ENCODE peak calls at places on chromosome 16, in seven cellular contexts. One of them, this sample, is unnamed.

GRCh38 chr16:72536673-72537435 is 364.9 kb upstream of the PMFBP1 start:
- DNase-seq in PC-3: no peak
- DNase-seq in SK-N-SH: no peak
- DNase-seq in adrenal gland: no peak
- DNase-seq in CD8-positive, alpha-beta T cell: no peak
- DNase-seq in DND-41: no peak
- DNase-seq in endodermal cell: no peak
- DNase-seq in this sample: peak; percentile 21

GRCh38 chr16:66549284-66550131 is at the start of gene TK2:
- DNase-seq in PC-3: peak; percentile 30
- DNase-seq in SK-N-SH: peak; percentile 91
- DNase-seq in adrenal gland: peak; percentile 80
- DNase-seq in CD8-positive, alpha-beta T cell: peak; percentile 45
- DNase-seq in DND-41: peak; percentile 84
- DNase-seq in endodermal cell: peak; percentile 88
- DNase-seq in this sample: peak; percentile 78

GRCh38 chr16:22217890-22218730 is 12.0 kb downstream of the EEF2K start:
- DNase-seq in PC-3: no peak
- DNase-seq in SK-N-SH: no peak
- DNase-seq in adrenal gland: no peak
- DNase-seq in CD8-positive, alpha-beta T cell: no peak
- DNase-seq in DND-41: no peak
- DNase-seq in endodermal cell: peak; percentile 65
- DNase-seq in this sample: no peak

GRCh38 chr16:87278191-87279093 is 38.8 kb downstream of the C16orf95 start:
- DNase-seq in PC-3: peak; percentile 69
- DNase-seq in SK-N-SH: peak; percentile 91
- DNase-seq in adrenal gland: peak; percentile 84
- DNase-seq in CD8-positive, alpha-beta T cell: peak; percentile 6
- DNase-seq in DND-41: peak; percentile 53
- DNase-seq in endodermal cell: peak; percentile 96
- DNase-seq in this sample: peak; percentile 88

GRCh38 chr16:67718668-67719047 is 458 bp downstream of the GFOD2 start:
- DNase-seq in PC-3: no peak
- DNase-seq in SK-N-SH: no peak
- DNase-seq in adrenal gland: no peak
- DNase-seq in CD8-positive, alpha-beta T cell: no peak
- DNase-seq in DND-41: peak; percentile 36
- DNase-seq in endodermal cell: no peak
- DNase-seq in this sample: no peak

GRCh38 chr16:58418601-58419000 is 26.3 kb downstream of the GINS3 start:
- DNase-seq in PC-3: peak; percentile 61
- DNase-seq in SK-N-SH: no peak
- DNase-seq in adrenal gland: peak; percentile 68
- DNase-seq in CD8-positive, alpha-beta T cell: no peak
- DNase-seq in DND-41: no peak
- DNase-seq in endodermal cell: peak; percentile 60
- DNase-seq in this sample: no peak

GRCh38 chr16:23753908-23754593 is 775 bp upstream of the CHP2 start:
- DNase-seq in PC-3: no peak
- DNase-seq in SK-N-SH: no peak
- DNase-seq in adrenal gland: no peak
- DNase-seq in CD8-positive, alpha-beta T cell: no peak
- DNase-seq in DND-41: no peak
- DNase-seq in endodermal cell: peak; percentile 70
- DNase-seq in this sample: no peak

GRCh38 chr16:3503513-3503912 is 2.7 kb downstream of the CLUAP1 start:
- DNase-seq in PC-3: no peak
- DNase-seq in SK-N-SH: no peak
- DNase-seq in adrenal gland: no peak
- DNase-seq in CD8-positive, alpha-beta T cell: peak; percentile 19
- DNase-seq in DND-41: no peak
- DNase-seq in endodermal cell: no peak
- DNase-seq in this sample: no peak

GRCh38 chr16:26988186-26988585 is 78.5 kb upstream of the C16orf82 start:
- DNase-seq in PC-3: no peak
- DNase-seq in SK-N-SH: no peak
- DNase-seq in adrenal gland: no peak
- DNase-seq in CD8-positive, alpha-beta T cell: no peak
- DNase-seq in DND-41: no peak
- DNase-seq in endodermal cell: peak; percentile 38
- DNase-seq in this sample: no peak

GRCh38 chr16:9206156-9206555 is 114.7 kb downstream of the HAPSTR1 start:
- DNase-seq in PC-3: no peak
- DNase-seq in SK-N-SH: no peak
- DNase-seq in adrenal gland: no peak
- DNase-seq in CD8-positive, alpha-beta T cell: no peak
- DNase-seq in DND-41: peak; percentile 30
- DNase-seq in endodermal cell: no peak
- DNase-seq in this sample: no peak
- H3K27ac ChIP-seq in PC-3: no peak overlapping the region
- H3K27ac ChIP-seq in SK-N-SH: no peak overlapping the region
- H3K27ac ChIP-seq in adrenal gland: no peak overlapping the region
- H3K27ac ChIP-seq in CD8-positive, alpha-beta T cell: no peak overlapping the region
- H3K27ac ChIP-seq in DND-41: no peak overlapping the region
- H3K27ac ChIP-seq in endodermal cell: no peak overlapping the region
- H3K27ac ChIP-seq in this sample: no peak overlapping the region

GRCh38 chr16:85005278-85006069 is 5.9 kb downstream of the ZDHHC7 start:
- DNase-seq in PC-3: no peak
- DNase-seq in SK-N-SH: no peak
- DNase-seq in adrenal gland: no peak
- DNase-seq in CD8-positive, alpha-beta T cell: no peak
- DNase-seq in DND-41: no peak
- DNase-seq in endodermal cell: no peak
- DNase-seq in this sample: no peak
- H3K4me1 ChIP-seq in PC-3: peaks cover 42% of the 10 kb centered on the region
- H3K4me1 ChIP-seq in SK-N-SH: peaks cover 32% of the 10 kb centered on the region
- H3K4me1 ChIP-seq in adrenal gland: peaks cover 32% of the 10 kb centered on the region
- H3K4me1 ChIP-seq in CD8-positive, alpha-beta T cell: peaks cover 47% of the 10 kb centered on the region
- H3K4me1 ChIP-seq in DND-41: peaks cover 19% of the 10 kb centered on the region
- H3K4me1 ChIP-seq in endodermal cell: no peaks in the 10 kb centered on the region
- H3K4me1 ChIP-seq in this sample: peaks cover 47% of the 10 kb centered on the region

DNA sequence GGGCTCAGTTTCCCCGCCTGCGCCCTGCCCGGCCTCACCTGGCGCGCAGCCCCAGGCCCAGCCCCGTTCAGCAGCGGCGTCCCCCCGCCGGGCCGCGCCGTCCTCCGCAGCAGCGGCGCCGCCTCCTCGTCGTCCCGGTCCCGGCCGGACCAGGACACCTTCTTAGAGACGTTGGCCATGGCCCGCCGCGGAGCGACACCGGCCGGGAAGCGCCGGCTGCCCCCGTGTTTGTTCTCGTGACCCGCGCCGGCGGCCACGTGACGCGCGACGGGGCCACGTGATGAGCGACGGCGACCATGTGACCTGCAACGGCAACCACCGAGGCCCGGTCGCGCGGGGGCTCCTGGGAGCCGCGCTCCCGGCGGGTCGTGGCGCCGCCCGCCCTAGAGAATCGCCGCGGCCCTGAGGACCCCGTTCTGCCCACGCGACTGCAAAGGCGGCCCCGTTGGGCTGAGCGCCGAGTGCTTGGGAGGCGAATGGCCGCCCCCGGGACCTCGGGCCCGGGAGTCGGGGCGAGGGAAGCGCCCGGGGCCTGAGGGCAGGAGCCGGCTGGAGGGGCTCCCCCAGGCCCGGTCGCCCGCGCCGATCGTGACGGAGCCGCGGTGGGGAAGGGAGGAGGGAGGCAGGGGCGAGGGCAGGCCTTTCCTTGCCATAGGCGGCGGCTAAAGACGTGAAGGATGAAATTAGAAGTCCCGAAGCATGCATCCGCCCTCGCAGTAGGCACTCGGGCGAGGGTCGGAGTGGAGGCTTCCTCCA is at the start of gene CLCN7:
- DNase-seq in PC-3: peak; percentile 58
- DNase-seq in SK-N-SH: peak; percentile 99
- DNase-seq in adrenal gland: peak; percentile 95
- DNase-seq in CD8-positive, alpha-beta T cell: peak; percentile 88
- DNase-seq in DND-41: peak; percentile 88
- DNase-seq in endodermal cell: peak; percentile 94
- DNase-seq in this sample: peak; percentile 91
- H3K27ac ChIP-seq in PC-3: peak within 1 kb of the TSS; percentile 23
- H3K27ac ChIP-seq in SK-N-SH: peak within 1 kb of the TSS; percentile 42
- H3K27ac ChIP-seq in adrenal gland: peak within 1 kb of the TSS; percentile 90
- H3K27ac ChIP-seq in CD8-positive, alpha-beta T cell: peak within 1 kb of the TSS; percentile 81
- H3K27ac ChIP-seq in DND-41: peak within 1 kb of the TSS; percentile 96
- H3K27ac ChIP-seq in endodermal cell: peak within 1 kb of the TSS; percentile 75
- H3K27ac ChIP-seq in this sample: peak within 1 kb of the TSS; percentile 83

DNA sequence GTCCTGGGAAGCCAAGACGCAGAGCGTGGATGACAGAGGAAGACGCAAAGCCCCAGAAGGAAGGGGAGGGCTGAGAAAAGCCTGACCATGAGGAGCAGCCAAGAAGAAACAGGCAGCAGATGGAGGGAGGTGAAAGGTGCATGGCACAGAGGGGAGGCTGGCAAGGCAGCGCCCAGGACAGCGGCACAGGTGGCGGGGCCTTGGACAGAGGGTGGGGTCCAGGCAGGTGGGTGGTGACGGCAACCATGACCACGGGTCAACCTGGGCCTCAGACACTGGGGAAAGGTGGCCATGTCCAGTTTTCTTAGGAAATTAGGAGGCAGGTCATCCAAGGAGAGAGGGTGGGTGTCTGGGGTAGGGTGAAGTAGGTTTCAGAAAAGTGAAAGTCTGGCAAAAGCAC is 17.0 kb downstream of the ARHGAP17 start:
- DNase-seq in PC-3: no peak
- DNase-seq in SK-N-SH: no peak
- DNase-seq in adrenal gland: no peak
- DNase-seq in CD8-positive, alpha-beta T cell: no peak
- DNase-seq in DND-41: no peak
- DNase-seq in endodermal cell: no peak
- DNase-seq in this sample: no peak
- H3K4me1 ChIP-seq in PC-3: peaks cover 31% of the 10 kb centered on the region
- H3K4me1 ChIP-seq in SK-N-SH: peaks cover 33% of the 10 kb centered on the region
- H3K4me1 ChIP-seq in adrenal gland: peaks cover 21% of the 10 kb centered on the region
- H3K4me1 ChIP-seq in CD8-positive, alpha-beta T cell: peaks cover 10% of the 10 kb centered on the region
- H3K4me1 ChIP-seq in DND-41: no peaks in the 10 kb centered on the region
- H3K4me1 ChIP-seq in endodermal cell: no peaks in the 10 kb centered on the region
- H3K4me1 ChIP-seq in this sample: peaks cover 22% of the 10 kb centered on the region

GRCh38 chr16:75416904-75417565 is 16.3 kb downstream of the CFDP1 start:
- DNase-seq in PC-3: no peak
- DNase-seq in SK-N-SH: no peak
- DNase-seq in adrenal gland: no peak
- DNase-seq in CD8-positive, alpha-beta T cell: no peak
- DNase-seq in DND-41: no peak
- DNase-seq in endodermal cell: no peak
- DNase-seq in this sample: no peak

GRCh38 chr16:75424096-75424762 is 9.1 kb downstream of the CFDP1 start:
- DNase-seq in PC-3: no peak
- DNase-seq in SK-N-SH: no peak
- DNase-seq in adrenal gland: no peak
- DNase-seq in CD8-positive, alpha-beta T cell: no peak
- DNase-seq in DND-41: no peak
- DNase-seq in endodermal cell: no peak
- DNase-seq in this sample: no peak

GRCh38 chr16:75420987-75421819 is 12.1 kb downstream of the CFDP1 start:
- DNase-seq in PC-3: no peak
- DNase-seq in SK-N-SH: peak; percentile 71
- DNase-seq in adrenal gland: peak; percentile 62
- DNase-seq in CD8-positive, alpha-beta T cell: peak; percentile 16
- DNase-seq in DND-41: peak; percentile 61
- DNase-seq in endodermal cell: peak; percentile 93
- DNase-seq in this sample: peak; percentile 85

GRCh38 chr16:75421820-75422126 is 11.5 kb downstream of the CFDP1 start:
- DNase-seq in PC-3: no peak
- DNase-seq in SK-N-SH: no peak
- DNase-seq in adrenal gland: no peak
- DNase-seq in CD8-positive, alpha-beta T cell: no peak
- DNase-seq in DND-41: no peak
- DNase-seq in endodermal cell: no peak
- DNase-seq in this sample: no peak
- H3K27ac ChIP-seq in PC-3: no peak overlapping the region
- H3K27ac ChIP-seq in SK-N-SH: peak overlapping the region; percentile 47
- H3K27ac ChIP-seq in adrenal gland: peak overlapping the region; percentile 38
- H3K27ac ChIP-seq in CD8-positive, alpha-beta T cell: no peak overlapping the region
- H3K27ac ChIP-seq in DND-41: no peak overlapping the region
- H3K27ac ChIP-seq in endodermal cell: no peak overlapping the region
- H3K27ac ChIP-seq in this sample: peak overlapping the region; percentile 61

This sample was measured in cardiac muscle cell.